ENCODE peak calls at places on chromosome 5, in four cellular contexts. B is neuronal stem cell, Q is dorsolateral prefrontal cortex, G is body of pancreas. V is an unnamed sample.

GRCh38 chr5:121503111-121503840 is 348.4 kb upstream of the FTMT start:
- DNase-seq in Q (peak; percentile 33), G (peak; percentile 18), B (peak; percentile 14), V (no peak)

GRCh38 chr5:92998456-92998855 is 582.6 kb downstream of the NR2F1-AS1 start:
- DNase-seq in B (no peak), Q (no peak), G (no peak), V (no peak)

GRCh38 chr5:58071566-58071965 is 388.3 kb downstream of the PLK2 start:
- DNase-seq in B (peak; percentile 29), Q (no peak), G (no peak), V (no peak)

GRCh38 chr5:181246276-181247050 is 2.8 kb upstream of the RACK1 start:
- DNase-seq in G (peak; percentile 92), Q (peak; percentile 84), B (peak; percentile 68), V (no peak)

GRCh38 chr5:179345429-179346321 is at the start of gene ADAMTS2:
- DNase-seq in Q (peak; percentile 45), G (no peak), B (peak; percentile 57), V (no peak)

GRCh38 chr5:36646507-36647023 is 40.2 kb downstream of the SLC1A3 start:
- DNase-seq in B (no peak), G (no peak), Q (no peak), V (no peak)

GRCh38 chr5:9094582-9094981 is 451.3 kb downstream of the SEMA5A start:
- DNase-seq in B (no peak), Q (no peak), G (no peak), V (no peak)

GRCh38 chr5:98997000-98997399 is 68.2 kb upstream of the CHD1 start:
- DNase-seq in G (no peak), B (no peak), Q (no peak), V (no peak)

GRCh38 chr5:31824886-31825774 is 186.2 kb downstream of the PDZD2 start:
- DNase-seq in Q (peak; percentile 41), G (peak; percentile 41), B (peak; percentile 29), V (peak; percentile 40)

GRCh38 chr5:143826909-143827514 is 15.1 kb downstream of the HMHB1 start:
- DNase-seq in G (no peak), B (no peak), Q (no peak), V (no peak)

GRCh38 chr5:71743135-71743534 is 24.1 kb downstream of the CARTPT start:
- DNase-seq in G (no peak), B (no peak), Q (no peak), V (no peak)

GRCh38 chr5:112579771-112580170 is 157.9 kb upstream of the APC start:
- DNase-seq in Q (no peak), G (no peak), B (no peak), V (no peak)

GRCh38 chr5:3331819-3332218 is 263.8 kb upstream of the IRX1 start:
- DNase-seq in G (no peak), B (no peak), Q (no peak), V (no peak)

GRCh38 chr5:125199968-125200841 is 453.8 kb upstream of the ZNF608 start:
- DNase-seq in Q (peak; percentile 59), B (no peak), G (no peak), V (peak; percentile 17)

GRCh38 chr5:36704131-36704530 is 97.7 kb downstream of the SLC1A3 start:
- DNase-seq in B (no peak), Q (no peak), G (no peak), V (no peak)

GRCh38 chr5:54445691-54446090 is 9.8 kb upstream of the HSPB3 start:
- DNase-seq in G (no peak), Q (no peak), B (no peak), V (no peak)

GRCh38 chr5:171914939-171915338 is 91.5 kb downstream of the FBXW11 start:
- DNase-seq in G (no peak), Q (no peak), B (peak; percentile 46), V (no peak)

GRCh38 chr5:33300209-33300742 is 140.5 kb upstream of the TARS1 start:
- DNase-seq in Q (no peak), G (no peak), B (no peak), V (no peak)

GRCh38 chr5:84191296-84191695 is 193.4 kb downstream of the EDIL3 start:
- DNase-seq in Q (no peak), B (no peak), G (no peak), V (no peak)

GRCh38 chr5:126492939-126493338 is 69.7 kb downstream of the GRAMD2B start:
- DNase-seq in Q (no peak), B (no peak), G (no peak), V (no peak)

GRCh38 chr5:115170128-115170923 is 618 bp upstream of the TRIM36 start:
- DNase-seq in Q (no peak), G (peak; percentile 37), B (no peak), V (no peak)

GRCh38 chr5:51651476-51651875 is 268.2 kb downstream of the ISL1 start:
- DNase-seq in B (no peak), G (no peak), Q (no peak), V (no peak)

GRCh38 chr5:138455191-138455930 is 9.9 kb upstream of the EGR1 start:
- DNase-seq in B (no peak), G (no peak), Q (no peak), V (no peak)

GRCh38 chr5:61334224-61335196 is 2.5 kb downstream of the ZSWIM6 start:
- DNase-seq in Q (no peak), B (peak; percentile 41), G (no peak), V (no peak)

GRCh38 chr5:58770131-58770530 is 187.3 kb downstream of the RAB3C start:
- DNase-seq in B (no peak), Q (no peak), G (no peak), V (no peak)

GRCh38 chr5:71596169-71596568 is 9.0 kb downstream of the MCCC2 start:
- DNase-seq in Q (no peak), G (no peak), B (no peak), V (no peak)

GRCh38 chr5:147763791-147764525 is 18.6 kb downstream of the JAKMIP2 start:
- DNase-seq in Q (no peak), B (no peak), G (no peak), V (no peak)

GRCh38 chr5:65209341-65209740 is 272.4 kb downstream of the ADAMTS6 start:
- DNase-seq in G (no peak), Q (no peak), B (no peak), V (no peak)

GRCh38 chr5:80372780-80373179 is 35.1 kb upstream of the ZFYVE16 start:
- DNase-seq in B (no peak), Q (no peak), G (no peak), V (no peak)

GRCh38 chr5:53407373-53407772 is 73.1 kb upstream of the FST start:
- DNase-seq in G (no peak), Q (no peak), B (no peak), V (no peak)

GRCh38 chr5:172284275-172284971 is 859 bp upstream of the UBTD2 start:
- DNase-seq in Q (peak; percentile 38), B (no peak), G (no peak), V (no peak)

GRCh38 chr5:1547236-1547635 is 23.5 kb upstream of the LPCAT1 start:
- DNase-seq in G (no peak), Q (peak; percentile 12), B (no peak), V (no peak)

GRCh38 chr5:29307498-29307897 is 1886.0 kb upstream of the CDH6 start:
- DNase-seq in B (no peak), Q (no peak), G (no peak), V (no peak)

GRCh38 chr5:37735649-37736347 is 104.0 kb downstream of the GDNF start:
- DNase-seq in Q (peak; percentile 72), B (no peak), G (no peak), V (peak; percentile 66)

GRCh38 chr5:84287964-84288363 is 96.7 kb downstream of the EDIL3 start:
- DNase-seq in B (no peak), Q (no peak), G (no peak), V (no peak)

GRCh38 chr5:56176155-56176798 is 56.9 kb downstream of the ANKRD55 start:
- DNase-seq in Q (no peak), B (no peak), G (no peak), V (no peak)

GRCh38 chr5:112006721-112007120 is 249.7 kb upstream of the NREP start:
- DNase-seq in B (no peak), Q (no peak), G (no peak), V (no peak)

GRCh38 chr5:139389701-139390638 is at the start of gene MZB1:
- DNase-seq in Q (no peak), G (no peak), B (no peak), V (no peak)

GRCh38 chr5:75053286-75054109 is 1.1 kb upstream of the GCNT4 start:
- DNase-seq in B (peak; percentile 61), G (peak; percentile 74), Q (peak; percentile 52), V (peak; percentile 23)

GRCh38 chr5:67196537-67197059 is at the start of gene CD180:
- DNase-seq in G (no peak), Q (peak; percentile 56), B (no peak), V (peak; percentile 24)
- H3K27ac ChIP-seq in G (peak within 1 kb of the TSS; percentile 3), Q (peak within 1 kb of the TSS; percentile 53), B (no peak within 1 kb of the TSS), V (peak within 1 kb of the TSS; percentile 32)

GRCh38 chr5:78133423-78133822 is 161.1 kb downstream of the AP3B1 start:
- DNase-seq in Q (no peak), G (no peak), B (no peak), V (no peak)

GRCh38 chr5:78132507-78132906 is 162.0 kb downstream of the AP3B1 start:
- DNase-seq in B (no peak), Q (no peak), G (no peak), V (no peak)

GRCh38 chr5:78129632-78130031 is 164.9 kb downstream of the AP3B1 start:
- DNase-seq in B (no peak), G (no peak), Q (no peak), V (no peak)

GRCh38 chr5:78127875-78128274 is 166.6 kb downstream of the AP3B1 start:
- DNase-seq in G (no peak), Q (no peak), B (no peak), V (no peak)
- H3K27ac ChIP-seq in G (no peak overlapping the region), Q (no peak overlapping the region), B (no peak overlapping the region), V (no peak overlapping the region)

GRCh38 chr5:7881816-7882215 is 12.9 kb downstream of the MTRR start:
- DNase-seq in B (no peak), Q (peak; percentile 50), G (no peak), V (no peak)
- H3K27ac ChIP-seq in B (no peak overlapping the region), Q (peak overlapping the region; percentile 92), G (no peak overlapping the region), V (peak overlapping the region; percentile 95)

GRCh38 chr5:154829589-154830218 is 20.7 kb downstream of the FAXDC2 start:
- DNase-seq in Q (no peak), G (no peak), B (no peak), V (no peak)

GRCh38 chr5:154829181-154829588 is 21.2 kb downstream of the FAXDC2 start:
- DNase-seq in B (no peak), G (no peak), Q (no peak), V (no peak)

GRCh38 chr5:154830596-154830995 is 19.8 kb downstream of the FAXDC2 start:
- DNase-seq in G (no peak), Q (no peak), B (no peak), V (no peak)

GRCh38 chr5:154831451-154831850 is 19.0 kb downstream of the FAXDC2 start:
- DNase-seq in G (no peak), B (no peak), Q (no peak), V (no peak)

GRCh38 chr5:154830219-154830595 is 20.2 kb downstream of the FAXDC2 start:
- DNase-seq in G (no peak), Q (no peak), B (no peak), V (no peak)
- H3K27ac ChIP-seq in G (no peak overlapping the region), Q (no peak overlapping the region), B (no peak overlapping the region), V (no peak overlapping the region)

V was measured in substantia nigra.